ENCODE peak calls at places on chromosomes 16 and 17, in four cellular contexts. Q, B, T and O are unnamed samples.
A peak's percentile ranks its signal among the peaks of the same experiment; 100 is the strongest.

GRCh38 chr16:15765880-15766279 is 90.9 kb downstream of the MYH11 start:
- DNase-seq in T (peak; percentile 38), Q (peak; percentile 39), B (peak; percentile 46), O (no peak)

GRCh38 chr16:70660672-70661350 is 14.5 kb downstream of the IL34 start:
- DNase-seq in T (no peak), Q (no peak), B (peak; percentile 45), O (no peak)

GRCh38 chr17:48002208-48002919 is 31.5 kb downstream of the CDK5RAP3 start:
- DNase-seq in T (no peak), B (no peak), Q (peak; percentile 87), O (peak; percentile 35)

GRCh38 chr17:54172654-54173316 is 350.1 kb downstream of the KIF2B start:
- DNase-seq in T (no peak), B (peak; percentile 47), Q (no peak), O (peak; percentile 1)

GRCh38 chr17:46212634-46213435 is 19.6 kb upstream of the KANSL1 start:
- DNase-seq in B (peak; percentile 73), Q (peak; percentile 79), T (peak; percentile 55), O (peak; percentile 47)

GRCh38 chr17:43524945-43525575 is 21.1 kb downstream of the ETV4 start:
- DNase-seq in T (no peak), B (no peak), Q (peak; percentile 27), O (peak; percentile 72)

GRCh38 chr17:46202482-46202881 is 9.3 kb upstream of the KANSL1 start:
- DNase-seq in T (no peak), Q (no peak), B (no peak), O (no peak)

GRCh38 chr17:58487589-58488427 is at the start of gene HSF5:
- DNase-seq in T (no peak), Q (no peak), B (peak; percentile 88), O (no peak)

GRCh38 chr17:76824103-76824502 is 44.1 kb upstream of the MGAT5B start:
- DNase-seq in T (no peak), B (no peak), Q (no peak), O (no peak)

GRCh38 chr16:12315330-12316138 is 339.0 kb downstream of the SNX29 start:
- DNase-seq in T (no peak), B (no peak), Q (no peak), O (no peak)

GRCh38 chr17:73189417-73190099 is 3.3 kb upstream of the COG1 start:
- DNase-seq in T (peak; percentile 29), Q (peak; percentile 76), B (peak; percentile 87), O (peak; percentile 64)

GRCh38 chr16:73288435-73288834 is 240.5 kb upstream of the ZFHX3 start:
- DNase-seq in Q (no peak), B (no peak), T (no peak), O (no peak)

GRCh38 chr16:52496051-52496876 is 50.7 kb downstream of the TOX3 start:
- DNase-seq in B (no peak), Q (no peak), T (no peak), O (no peak)

GRCh38 chr17:78774456-78774855 is 7.6 kb downstream of the CYTH1 start:
- DNase-seq in Q (no peak), T (no peak), B (no peak), O (no peak)

GRCh38 chr16:48321307-48322036 is 63.7 kb downstream of the SIAH1 start:
- DNase-seq in B (no peak), Q (peak; percentile 85), T (no peak), O (no peak)

GRCh38 chr16:21526923-21527807 is 72.2 kb upstream of the METTL9 start:
- DNase-seq in T (no peak), B (no peak), Q (no peak), O (no peak)

GRCh38 chr17:27929990-27930389 is 36.8 kb upstream of the LYRM9 start:
- DNase-seq in Q (peak; percentile 62), B (no peak), T (no peak), O (peak; percentile 61)

GRCh38 chr17:64694207-64694606 is 32.1 kb upstream of the SMURF2 start:
- DNase-seq in Q (peak; percentile 67), B (no peak), T (no peak), O (peak; percentile 94)

GRCh38 chr16:79623076-79623475 is 22.5 kb upstream of the MAF start:
- DNase-seq in T (no peak), B (no peak), Q (no peak), O (no peak)

GRCh38 chr16:28061702-28062101 is 1.8 kb downstream of the GSG1L start:
- DNase-seq in Q (no peak), T (no peak), B (no peak), O (no peak)

GRCh38 chr16:28064150-28064549 is 636 bp upstream of the GSG1L start:
- DNase-seq in T (no peak), B (no peak), Q (no peak), O (no peak)

GRCh38 chr16:28063611-28064061 is at the start of gene GSG1L:
- DNase-seq in Q (no peak), T (no peak), B (no peak), O (no peak)

GRCh38 chr16:28062261-28063046 is 1.1 kb downstream of the GSG1L start:
- DNase-seq in Q (no peak), T (no peak), B (no peak), O (no peak)

GRCh38 chr16:28063047-28063521 is 430 bp downstream of the GSG1L start:
- DNase-seq in B (no peak), Q (peak; percentile 10), T (no peak), O (no peak)
- H3K14ac ChIP-seq in B (no peak overlapping the region), Q (no peak overlapping the region), T (no peak overlapping the region), O (no peak overlapping the region)

GRCh38 chr16:66705790-66706505 is 9.4 kb upstream of the CMTM4 start:
- DNase-seq in Q (peak; percentile 44), T (no peak), B (no peak), O (peak; percentile 61)

GRCh38 chr16:66706506-66706880 is 9.9 kb upstream of the CMTM4 start:
- DNase-seq in T (no peak), Q (no peak), B (no peak), O (no peak)

GRCh38 chr16:66701061-66701460 is 4.5 kb upstream of the CMTM4 start:
- DNase-seq in Q (no peak), T (no peak), B (no peak), O (peak; percentile 81)

GRCh38 chr16:66701516-66701915 is 5.0 kb upstream of the CMTM4 start:
- DNase-seq in T (no peak), Q (no peak), B (no peak), O (peak; percentile 83)

DNA sequence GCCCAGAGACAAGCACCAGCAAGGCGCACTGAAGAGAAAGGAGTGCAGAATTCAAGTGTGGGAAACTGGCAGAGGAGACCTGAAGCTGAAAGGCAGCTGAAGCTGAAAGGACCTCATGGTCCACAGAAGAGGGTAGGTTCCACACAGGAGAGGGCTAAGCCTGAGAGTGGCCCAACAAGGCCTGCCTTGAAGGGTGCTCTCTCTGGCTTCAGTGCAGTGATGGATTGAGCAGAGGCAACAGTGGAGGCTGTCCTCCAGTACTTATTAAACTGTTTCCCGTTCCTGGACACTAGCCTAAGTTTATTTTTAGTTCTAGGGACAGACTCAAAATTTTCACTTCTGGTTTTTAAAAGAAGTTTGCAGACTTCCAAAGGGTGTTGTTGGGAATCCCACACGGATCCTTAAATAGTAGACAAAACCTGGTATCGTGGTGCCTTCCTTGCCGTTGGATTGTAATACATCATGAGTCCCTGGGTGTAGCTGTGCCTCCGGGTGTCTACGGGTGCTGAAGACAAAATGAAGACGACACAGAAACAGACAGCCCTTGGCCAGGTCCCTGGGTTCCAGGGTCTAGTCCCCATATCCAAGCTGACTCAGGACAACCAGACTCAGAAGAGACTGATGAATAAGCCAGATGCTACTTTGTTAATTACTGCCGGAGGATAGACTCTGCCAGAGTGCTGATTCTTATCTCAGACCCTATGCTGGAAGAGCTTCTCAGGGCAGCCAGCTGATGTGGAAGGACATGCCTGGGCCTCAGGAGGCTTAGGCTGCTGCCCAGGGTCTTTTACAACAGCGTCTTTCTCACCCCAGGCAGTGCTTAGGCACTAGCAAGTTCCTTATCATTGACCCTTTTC is 7.0 kb upstream of the CMTM4 start:
- DNase-seq in B (no peak), Q (no peak), T (no peak), O (peak; percentile 92)
- H2AFZ ChIP-seq in B (no peak overlapping the region), Q (no peak overlapping the region), T (no peak overlapping the region), O (no peak overlapping the region)

GRCh38 chr16:56616608-56617211 is 8.3 kb downstream of the MT2A start:
- DNase-seq in B (no peak), T (no peak), Q (no peak), O (no peak)
- H3K14ac ChIP-seq in B (no peak overlapping the region), T (no peak overlapping the region), Q (peak overlapping the region; percentile 72), O (no peak overlapping the region)

GRCh38 chr17:36848008-36848902 is 89.0 kb upstream of the LHX1 start:
- DNase-seq in Q (no peak), T (no peak), B (no peak), O (no peak)

GRCh38 chr17:36851230-36851629 is 86.0 kb upstream of the LHX1 start:
- DNase-seq in T (no peak), B (no peak), Q (peak; percentile 45), O (no peak)

GRCh38 chr17:36849871-36850348 is 87.4 kb upstream of the LHX1 start:
- DNase-seq in B (no peak), T (no peak), Q (peak; percentile 63), O (no peak)

GRCh38 chr17:36847293-36847645 is 90.0 kb upstream of the LHX1 start:
- DNase-seq in B (no peak), Q (no peak), T (no peak), O (no peak)

GRCh38 chr17:36850794-36851193 is 86.5 kb upstream of the LHX1 start:
- DNase-seq in T (no peak), Q (peak; percentile 74), B (no peak), O (no peak)
- H2AFZ ChIP-seq in T (no peak overlapping the region), Q (peak overlapping the region; percentile 72), B (no peak overlapping the region), O (no peak overlapping the region)

GRCh38 chr16:67384778-67385510 is 8.4 kb downstream of the TPPP3 start:
- DNase-seq in B (no peak), Q (no peak), T (no peak), O (no peak)
- H3K14ac ChIP-seq in B (no peak overlapping the region), Q (no peak overlapping the region), T (no peak overlapping the region), O (no peak overlapping the region)